ENCODE peak calls at places on chromosomes 16 and 17, in five cellular contexts. One of them, this sample, is unnamed.

GRCh38 chr17:33322063-33322462 is 29.0 kb upstream of the ASIC2 start:
- DNase-seq in H9: no peak
- DNase-seq in mesenchymal stem cell: no peak
- DNase-seq in IMR-90: no peak
- DNase-seq in H1: no peak
- DNase-seq in this sample: no peak

GRCh38 chr16:17847234-17847795 is 376.6 kb upstream of the XYLT1 start:
- DNase-seq in IMR-90: no peak
- DNase-seq in mesenchymal stem cell: no peak
- DNase-seq in H9: no peak
- DNase-seq in H1: no peak
- DNase-seq in this sample: no peak

GRCh38 chr17:75995385-75995925 is 5.2 kb upstream of the CDK3 start:
- DNase-seq in H1: no peak
- DNase-seq in mesenchymal stem cell: no peak
- DNase-seq in IMR-90: no peak
- DNase-seq in H9: no peak
- DNase-seq in this sample: no peak

GRCh38 chr16:50879873-50880695 is 138.2 kb downstream of the CYLD start:
- DNase-seq in H1: no peak
- DNase-seq in H9: peak; percentile 88
- DNase-seq in mesenchymal stem cell: no peak
- DNase-seq in IMR-90: no peak
- DNase-seq in this sample: peak; percentile 73

GRCh38 chr17:44115585-44116415 is 7.6 kb downstream of the HDAC5 start:
- DNase-seq in H9: no peak
- DNase-seq in IMR-90: peak; percentile 43
- DNase-seq in mesenchymal stem cell: peak; percentile 71
- DNase-seq in H1: no peak
- DNase-seq in this sample: no peak

GRCh38 chr17:57253307-57254065 is 2.8 kb upstream of the MSI2 start:
- DNase-seq in mesenchymal stem cell: no peak
- DNase-seq in H1: no peak
- DNase-seq in IMR-90: no peak
- DNase-seq in H9: no peak
- DNase-seq in this sample: no peak

GRCh38 chr17:14818469-14818868 is 446.7 kb downstream of the PMP22 start:
- DNase-seq in H1: no peak
- DNase-seq in mesenchymal stem cell: no peak
- DNase-seq in IMR-90: no peak
- DNase-seq in H9: no peak
- DNase-seq in this sample: no peak

GRCh38 chr16:69444873-69445517 is 20.6 kb downstream of the CYB5B start:
- DNase-seq in H9: no peak
- DNase-seq in mesenchymal stem cell: peak; percentile 73
- DNase-seq in H1: no peak
- DNase-seq in IMR-90: peak; percentile 45
- DNase-seq in this sample: no peak

GRCh38 chr17:39951924-39952664 is 10.7 kb upstream of the GSDMA start:
- DNase-seq in mesenchymal stem cell: no peak
- DNase-seq in IMR-90: no peak
- DNase-seq in H1: no peak
- DNase-seq in H9: no peak
- DNase-seq in this sample: no peak

GRCh38 chr17:61482467-61482866 is 30.2 kb downstream of the TBX4 start:
- DNase-seq in H9: peak; percentile 23
- DNase-seq in H1: no peak
- DNase-seq in mesenchymal stem cell: no peak
- DNase-seq in IMR-90: no peak
- DNase-seq in this sample: no peak

GRCh38 chr17:68398731-68399637 is 58.3 kb downstream of the WIPI1 start:
- DNase-seq in mesenchymal stem cell: peak; percentile 93
- DNase-seq in IMR-90: peak; percentile 81
- DNase-seq in H1: no peak
- DNase-seq in H9: peak; percentile 81
- DNase-seq in this sample: peak; percentile 46

GRCh38 chr17:31532161-31532515 is 140.7 kb downstream of the RAB11FIP4 start:
- DNase-seq in H9: no peak
- DNase-seq in IMR-90: no peak
- DNase-seq in H1: no peak
- DNase-seq in mesenchymal stem cell: no peak
- DNase-seq in this sample: no peak

GRCh38 chr17:8681175-8681949 is 50.8 kb upstream of the MYH10 start:
- DNase-seq in H9: no peak
- DNase-seq in IMR-90: peak; percentile 65
- DNase-seq in H1: no peak
- DNase-seq in mesenchymal stem cell: no peak
- DNase-seq in this sample: no peak

GRCh38 chr16:1080801-1081733 is 8.5 kb downstream of the SSTR5 start:
- DNase-seq in H1: no peak
- DNase-seq in H9: no peak
- DNase-seq in mesenchymal stem cell: no peak
- DNase-seq in IMR-90: no peak
- DNase-seq in this sample: no peak

GRCh38 chr16:10756574-10756973 is 12.9 kb downstream of the NUBP1 start:
- DNase-seq in IMR-90: peak; percentile 62
- DNase-seq in H9: no peak
- DNase-seq in mesenchymal stem cell: no peak
- DNase-seq in H1: no peak
- DNase-seq in this sample: no peak

GRCh38 chr17:48048321-48049140 is at the start of gene NFE2L1:
- DNase-seq in H1: peak; percentile 75
- DNase-seq in mesenchymal stem cell: peak; percentile 95
- DNase-seq in H9: peak; percentile 95
- DNase-seq in IMR-90: peak; percentile 90
- DNase-seq in this sample: no peak

GRCh38 chr16:85615014-85615851 is 2.1 kb downstream of the GSE1 start:
- DNase-seq in H1: no peak
- DNase-seq in IMR-90: no peak
- DNase-seq in mesenchymal stem cell: peak; percentile 60
- DNase-seq in H9: peak; percentile 70
- DNase-seq in this sample: peak; percentile 69

GRCh38 chr17:69320908-69321238 is 6.1 kb downstream of the ABCA5 start:
- DNase-seq in mesenchymal stem cell: no peak
- DNase-seq in IMR-90: no peak
- DNase-seq in H9: no peak
- DNase-seq in H1: no peak
- DNase-seq in this sample: no peak

GRCh38 chr17:10614536-10615155 is 42.5 kb downstream of the MYH3 start:
- DNase-seq in IMR-90: peak; percentile 51
- DNase-seq in mesenchymal stem cell: peak; percentile 68
- DNase-seq in H9: peak; percentile 86
- DNase-seq in H1: no peak
- DNase-seq in this sample: peak; percentile 64

GRCh38 chr16:3761375-3762079 is 44.2 kb upstream of the TRAP1 start:
- DNase-seq in mesenchymal stem cell: no peak
- DNase-seq in IMR-90: no peak
- DNase-seq in H1: no peak
- DNase-seq in H9: no peak
- DNase-seq in this sample: no peak

GRCh38 chr17:67082110-67082509 is 37.8 kb downstream of the CACNG1 start:
- DNase-seq in IMR-90: no peak
- DNase-seq in H1: no peak
- DNase-seq in H9: no peak
- DNase-seq in mesenchymal stem cell: no peak
- DNase-seq in this sample: no peak

GRCh38 chr17:79626156-79626890 is 15.5 kb upstream of the RBFOX3 start:
- DNase-seq in H9: peak; percentile 65
- DNase-seq in IMR-90: no peak
- DNase-seq in H1: no peak
- DNase-seq in mesenchymal stem cell: no peak
- DNase-seq in this sample: no peak

GRCh38 chr17:11610999-11611566 is 12.8 kb downstream of the DNAH9 start:
- DNase-seq in H1: no peak
- DNase-seq in IMR-90: no peak
- DNase-seq in H9: no peak
- DNase-seq in mesenchymal stem cell: no peak
- DNase-seq in this sample: no peak

GRCh38 chr17:50277357-50277754 is 3.1 kb downstream of the TMEM92 start:
- DNase-seq in H9: peak; percentile 35
- DNase-seq in H1: no peak
- DNase-seq in IMR-90: no peak
- DNase-seq in mesenchymal stem cell: no peak
- DNase-seq in this sample: no peak

DNA sequence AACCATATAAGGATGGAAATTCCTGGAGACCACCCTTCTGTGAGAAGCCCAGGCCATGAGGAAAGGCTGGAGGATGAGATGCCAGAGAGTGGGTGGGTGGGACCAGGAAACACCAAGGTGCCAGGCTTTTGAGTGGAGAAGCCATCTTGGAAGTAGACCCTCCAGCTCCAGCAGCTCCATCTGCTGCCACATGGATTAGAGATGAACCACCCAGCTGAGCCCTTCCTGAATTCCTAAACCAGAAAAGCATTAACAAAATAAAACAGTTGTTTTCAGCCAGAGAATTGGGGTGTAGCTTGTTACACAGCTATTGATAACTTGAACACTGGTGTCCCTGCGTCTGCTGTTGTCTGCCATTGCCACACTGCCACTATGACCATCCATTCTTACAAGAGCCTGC is 6.3 kb upstream of the TMEM114 start:
- DNase-seq in H9: no peak
- DNase-seq in H1: no peak
- DNase-seq in mesenchymal stem cell: no peak
- DNase-seq in IMR-90: no peak
- DNase-seq in this sample: no peak
- H3K4ac ChIP-seq in H9: no peak overlapping the region
- H3K4ac ChIP-seq in H1: no peak overlapping the region
- H3K4ac ChIP-seq in mesenchymal stem cell: no peak overlapping the region
- H3K4ac ChIP-seq in IMR-90: no peak overlapping the region
- H3K4ac ChIP-seq in this sample: no peak overlapping the region

GRCh38 chr17:6772016-6772415 is 4.0 kb upstream of the FBXO39 start:
- DNase-seq in H1: no peak
- DNase-seq in H9: no peak
- DNase-seq in IMR-90: no peak
- DNase-seq in mesenchymal stem cell: no peak
- DNase-seq in this sample: no peak

DNA sequence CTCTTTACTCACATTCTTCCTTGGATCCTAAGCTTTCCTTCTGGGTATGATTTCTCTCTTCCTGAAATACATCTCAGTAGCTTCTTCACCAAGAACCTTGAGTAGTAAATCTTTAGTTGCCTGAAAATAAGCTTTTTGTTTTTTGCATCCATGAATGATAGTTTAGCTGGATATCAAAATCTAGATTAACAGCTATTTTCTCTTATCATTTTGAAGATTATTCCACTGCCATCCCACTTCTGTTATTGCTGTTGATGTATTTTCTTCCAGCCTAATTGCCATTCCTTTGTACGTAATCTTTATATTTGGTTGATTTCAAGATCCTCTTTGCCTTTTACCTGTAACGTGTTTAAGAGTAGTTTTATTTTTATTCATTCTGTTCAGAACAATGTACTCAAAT is 7.6 kb upstream of the FBXO39 start:
- DNase-seq in IMR-90: no peak
- DNase-seq in H1: no peak
- DNase-seq in mesenchymal stem cell: no peak
- DNase-seq in H9: no peak
- DNase-seq in this sample: no peak
- H3K9me3 ChIP-seq in IMR-90: peaks cover 3% of the 10 kb centered on the region
- H3K9me3 ChIP-seq in H1: peaks cover 4% of the 10 kb centered on the region
- H3K9me3 ChIP-seq in mesenchymal stem cell: peaks cover 64% of the 10 kb centered on the region
- H3K9me3 ChIP-seq in H9: no peaks in the 10 kb centered on the region
- H3K9me3 ChIP-seq in this sample: no peaks in the 10 kb centered on the region

DNA sequence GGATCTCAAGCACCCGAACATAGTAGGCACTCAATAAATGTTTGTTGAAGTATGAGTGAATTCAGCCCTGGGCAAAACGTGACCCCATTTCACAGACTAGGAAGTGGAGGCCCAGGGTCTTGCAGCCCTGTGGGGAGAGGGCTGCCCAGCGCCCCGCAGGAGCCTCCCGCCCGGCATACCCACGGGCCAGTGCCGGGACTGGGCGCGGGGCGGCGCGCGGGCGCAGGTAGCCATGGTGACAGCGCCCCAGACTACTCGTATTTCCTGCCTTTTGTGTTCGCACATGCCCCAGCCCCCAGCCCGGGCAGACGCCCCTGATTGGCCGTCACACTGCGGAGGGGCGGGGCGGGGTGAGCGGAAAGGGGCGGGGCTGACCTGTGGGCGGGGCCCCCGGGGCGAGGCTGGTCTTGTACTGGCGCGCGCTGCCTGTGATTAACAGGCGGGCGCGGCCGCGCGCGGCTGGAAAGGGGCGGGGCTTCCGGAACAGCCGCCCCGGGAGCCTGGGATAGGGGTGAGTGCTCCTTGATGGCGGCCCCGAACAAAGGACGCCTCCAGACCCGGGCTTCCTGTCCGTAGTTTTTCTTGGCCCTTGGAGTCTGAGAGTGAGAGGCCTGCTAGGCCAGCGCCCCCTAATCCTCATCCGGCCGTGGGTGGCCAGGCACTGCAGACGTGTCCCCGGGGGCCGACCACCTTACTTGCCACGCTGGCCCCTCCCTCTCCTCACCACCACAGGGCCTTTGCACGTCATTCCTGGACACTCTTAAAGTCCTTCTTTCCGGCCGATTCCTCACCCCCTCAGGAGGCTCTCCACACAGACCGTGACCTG is 71.0 kb downstream of the RAI1 start:
- DNase-seq in H1: peak; percentile 87
- DNase-seq in mesenchymal stem cell: peak; percentile 95
- DNase-seq in IMR-90: peak; percentile 88
- DNase-seq in H9: peak; percentile 100
- DNase-seq in this sample: peak; percentile 95
- H3K4ac ChIP-seq in H1: peak overlapping the region; percentile 99
- H3K4ac ChIP-seq in mesenchymal stem cell: peak overlapping the region; percentile 50
- H3K4ac ChIP-seq in IMR-90: peak overlapping the region; percentile 93
- H3K4ac ChIP-seq in H9: no peak overlapping the region
- H3K4ac ChIP-seq in this sample: peak overlapping the region; percentile 95

GRCh38 chr16:59683709-59684108 is 949.6 kb upstream of the GOT2 start:
- DNase-seq in H1: no peak
- DNase-seq in H9: no peak
- DNase-seq in IMR-90: no peak
- DNase-seq in mesenchymal stem cell: no peak
- DNase-seq in this sample: no peak
- H3K9me3 ChIP-seq in H1: peaks cover 14% of the 10 kb centered on the region
- H3K9me3 ChIP-seq in H9: peaks cover 11% of the 10 kb centered on the region
- H3K9me3 ChIP-seq in IMR-90: no peaks in the 10 kb centered on the region
- H3K9me3 ChIP-seq in mesenchymal stem cell: peaks cover 16% of the 10 kb centered on the region
- H3K9me3 ChIP-seq in this sample: peaks cover 5% of the 10 kb centered on the region

DNA sequence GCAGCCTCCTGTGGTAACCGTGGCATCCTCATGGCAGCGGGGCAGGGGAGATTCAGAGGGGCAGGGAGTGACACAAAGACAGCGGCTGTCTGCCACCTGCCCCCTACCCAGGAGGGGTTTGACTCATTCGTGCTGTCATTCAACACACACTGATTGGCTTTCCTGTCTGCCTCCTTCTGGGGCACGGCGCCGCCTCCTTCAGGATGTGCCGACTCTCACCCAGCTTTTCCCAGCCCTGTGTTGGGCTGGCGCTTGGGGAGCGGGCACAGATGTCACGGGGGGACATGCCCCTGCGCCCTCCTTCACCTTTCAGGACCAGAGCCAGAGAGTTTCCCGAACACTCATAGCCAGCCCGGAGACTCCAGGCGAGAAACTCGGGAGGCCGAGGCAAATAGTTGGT is 121.0 kb downstream of the CMIP start:
- DNase-seq in H9: no peak
- DNase-seq in H1: no peak
- DNase-seq in IMR-90: no peak
- DNase-seq in mesenchymal stem cell: no peak
- DNase-seq in this sample: no peak
- H3K4ac ChIP-seq in H9: no peak overlapping the region
- H3K4ac ChIP-seq in H1: no peak overlapping the region
- H3K4ac ChIP-seq in IMR-90: no peak overlapping the region
- H3K4ac ChIP-seq in mesenchymal stem cell: no peak overlapping the region
- H3K4ac ChIP-seq in this sample: no peak overlapping the region

This sample was measured in neuronal stem cell.